ENCODE peak calls at places on chromosome 20, in nine cellular contexts. E is NCI-H1436 treated with DMSO at 0.1 percent for 48 hours; K is stimulated activated CD4-positive, alpha-beta T cell treated with anti-CD3 and anti-CD28 coated beads, Interleukin-4, amount 100 ng/mL, for 4 hours; B is tibial artery; J is AG04450; P is T follicular helper cell; L is neuronal stem cell; M is cerebellum; A is NCI-H1417. W is an unnamed sample.

GRCh38 chr20:62596486-62596885 is 45.8 kb upstream of the SLCO4A1 start:
- DNase-seq in K (no peak), E (no peak), L (no peak), A (peak), P (no peak), J (no peak), B (no peak), M (no peak), W (no peak)

GRCh38 chr20:35700625-35701148 is 1.5 kb downstream of the ROMO1 start:
- DNase-seq in P (no peak), B (no peak), A (peak), J (no peak), L (no peak), M (no peak), E (no peak), K (no peak), W (no peak)

GRCh38 chr20:57999465-58000111 is 228.9 kb downstream of the ANKRD60 start:
- DNase-seq in B (peak), A (peak), E (no peak), M (peak), J (no peak), K (no peak), P (no peak), L (peak), W (no peak)

GRCh38 chr20:58485326-58485725 is 29.9 kb downstream of the APCDD1L start:
- DNase-seq in M (peak), P (no peak), B (no peak), E (no peak), A (no peak), L (no peak), K (no peak), J (no peak), W (no peak)

GRCh38 chr20:62935968-62936585 is 1.9 kb upstream of the GID8 start:
- DNase-seq in M (no peak), J (no peak), A (no peak), E (no peak), P (no peak), B (no peak), L (no peak), K (no peak), W (no peak)

GRCh38 chr20:3735768-3736167 is 3.3 kb downstream of the HSPA12B start:
- DNase-seq in E (no peak), M (no peak), L (no peak), K (no peak), A (no peak), B (no peak), J (no peak), P (no peak), W (no peak)

GRCh38 chr20:10280016-10280908 is 61.6 kb downstream of the SNAP25 start:
- DNase-seq in L (no peak), B (no peak), A (no peak), M (no peak), J (no peak), E (no peak), K (no peak), P (no peak), W (no peak)

GRCh38 chr20:8693709-8694108 is 375.2 kb upstream of the PLCB4 start:
- DNase-seq in A (no peak), P (no peak), E (no peak), B (no peak), J (peak), M (no peak), K (no peak), L (no peak), W (no peak)

GRCh38 chr20:25118529-25118928 is 36.6 kb upstream of the VSX1 start:
- DNase-seq in P (no peak), A (no peak), J (no peak), K (no peak), B (no peak), L (no peak), M (no peak), E (no peak), W (no peak)

GRCh38 chr20:59662856-59663512 is 58.6 kb downstream of the PHACTR3 start:
- DNase-seq in K (no peak), A (no peak), P (no peak), B (no peak), E (no peak), L (no peak), M (peak), J (no peak), W (no peak)

GRCh38 chr20:60352017-60352416 is 393.8 kb downstream of the CDH26 start:
- DNase-seq in B (no peak), P (no peak), E (no peak), K (no peak), M (peak), J (no peak), L (no peak), A (no peak), W (no peak)

GRCh38 chr20:44284032-44284431 is 27.0 kb downstream of the FITM2 start:
- DNase-seq in L (no peak), A (no peak), M (no peak), J (no peak), E (no peak), B (no peak), K (no peak), P (no peak), W (no peak)

GRCh38 chr20:38430679-38431325 is 4.3 kb downstream of the SNHG17 start:
- DNase-seq in A (no peak), B (no peak), K (no peak), P (no peak), M (no peak), E (no peak), L (no peak), J (no peak), W (no peak)

GRCh38 chr20:38117635-38118034 is 47.4 kb downstream of the TGM2 start:
- DNase-seq in L (no peak), M (no peak), B (no peak), P (no peak), A (no peak), J (no peak), E (no peak), K (no peak), W (no peak)

GRCh38 chr20:33811763-33812672 is 870 bp downstream of the CHMP4B start:
- DNase-seq in L (no peak), E (no peak), J (peak), B (peak), A (peak), M (no peak), P (peak), K (no peak), W (peak)

GRCh38 chr20:37267684-37268313 is 6.2 kb upstream of the GHRH start:
- DNase-seq in K (no peak), A (no peak), M (no peak), E (no peak), J (no peak), L (no peak), B (no peak), P (no peak), W (no peak)

W was measured in activated CD8-positive, alpha-beta T cell treated with anti-CD3 and anti-CD28 coated beads, Interleukin-2, amount 10 ng/mL, durations not matched to agents 7 days and 5 days.